ENCODE peak calls at places on chromosomes 1 and 21, in eight cellular contexts. One of them, this sample, is unnamed.

GRCh38 chr1:172699111-172699510 is 40.2 kb downstream of the FASLG start:
- DNase-seq in hepatic stellate cell: peak; percentile 4
- DNase-seq in GM13977: no peak
- DNase-seq in astrocyte of the hippocampus: peak; percentile 32
- DNase-seq in NCI-H1105: no peak
- DNase-seq in fibroblast of lung: peak; percentile 73
- DNase-seq in stimulated activated CD4-positive, alpha-beta T cell treated with anti-CD3 and anti-CD28 coated beads, Interleukin-2, amount 100 ng/mL, for 48 hours: peak; percentile 54
- DNase-seq in T-helper 17 cell: peak; percentile 14
- DNase-seq in this sample: no peak

GRCh38 chr1:41347276-41347675 is 14.0 kb upstream of the FOXO6 start:
- DNase-seq in hepatic stellate cell: no peak
- DNase-seq in GM13977: no peak
- DNase-seq in astrocyte of the hippocampus: no peak
- DNase-seq in NCI-H1105: no peak
- DNase-seq in fibroblast of lung: no peak
- DNase-seq in stimulated activated CD4-positive, alpha-beta T cell treated with anti-CD3 and anti-CD28 coated beads, Interleukin-2, amount 100 ng/mL, for 48 hours: no peak
- DNase-seq in T-helper 17 cell: no peak
- DNase-seq in this sample: no peak

GRCh38 chr1:29233693-29234092 is 2.6 kb upstream of the PTPRU start:
- DNase-seq in hepatic stellate cell: no peak
- DNase-seq in GM13977: no peak
- DNase-seq in astrocyte of the hippocampus: no peak
- DNase-seq in NCI-H1105: no peak
- DNase-seq in fibroblast of lung: no peak
- DNase-seq in stimulated activated CD4-positive, alpha-beta T cell treated with anti-CD3 and anti-CD28 coated beads, Interleukin-2, amount 100 ng/mL, for 48 hours: no peak
- DNase-seq in T-helper 17 cell: no peak
- DNase-seq in this sample: no peak

GRCh38 chr1:22039594-22040347 is 12.7 kb upstream of the CDC42 start:
- DNase-seq in hepatic stellate cell: no peak
- DNase-seq in GM13977: peak; percentile 81
- DNase-seq in astrocyte of the hippocampus: peak; percentile 72
- DNase-seq in NCI-H1105: peak; percentile 71
- DNase-seq in fibroblast of lung: peak; percentile 59
- DNase-seq in stimulated activated CD4-positive, alpha-beta T cell treated with anti-CD3 and anti-CD28 coated beads, Interleukin-2, amount 100 ng/mL, for 48 hours: peak; percentile 72
- DNase-seq in T-helper 17 cell: peak; percentile 68
- DNase-seq in this sample: peak; percentile 74

GRCh38 chr1:156839426-156840109 is 19.3 kb downstream of the INSRR start:
- DNase-seq in hepatic stellate cell: no peak
- DNase-seq in GM13977: peak; percentile 7
- DNase-seq in astrocyte of the hippocampus: no peak
- DNase-seq in NCI-H1105: no peak
- DNase-seq in fibroblast of lung: no peak
- DNase-seq in stimulated activated CD4-positive, alpha-beta T cell treated with anti-CD3 and anti-CD28 coated beads, Interleukin-2, amount 100 ng/mL, for 48 hours: no peak
- DNase-seq in T-helper 17 cell: no peak
- DNase-seq in this sample: no peak

GRCh38 chr21:34935452-34935851 is 113.7 kb downstream of the RUNX1 start:
- DNase-seq in hepatic stellate cell: no peak
- DNase-seq in GM13977: no peak
- DNase-seq in astrocyte of the hippocampus: no peak
- DNase-seq in NCI-H1105: no peak
- DNase-seq in fibroblast of lung: peak; percentile 39
- DNase-seq in stimulated activated CD4-positive, alpha-beta T cell treated with anti-CD3 and anti-CD28 coated beads, Interleukin-2, amount 100 ng/mL, for 48 hours: no peak
- DNase-seq in T-helper 17 cell: no peak
- DNase-seq in this sample: no peak

GRCh38 chr1:152697701-152698600 is at the start of gene LCE2A:
- DNase-seq in hepatic stellate cell: no peak
- DNase-seq in GM13977: no peak
- DNase-seq in astrocyte of the hippocampus: no peak
- DNase-seq in NCI-H1105: no peak
- DNase-seq in fibroblast of lung: no peak
- DNase-seq in stimulated activated CD4-positive, alpha-beta T cell treated with anti-CD3 and anti-CD28 coated beads, Interleukin-2, amount 100 ng/mL, for 48 hours: no peak
- DNase-seq in T-helper 17 cell: no peak
- DNase-seq in this sample: no peak

GRCh38 chr1:110674337-110675059 is at the start of gene KCNA3:
- DNase-seq in hepatic stellate cell: no peak
- DNase-seq in GM13977: peak; percentile 73
- DNase-seq in astrocyte of the hippocampus: peak; percentile 49
- DNase-seq in NCI-H1105: peak; percentile 54
- DNase-seq in fibroblast of lung: no peak
- DNase-seq in stimulated activated CD4-positive, alpha-beta T cell treated with anti-CD3 and anti-CD28 coated beads, Interleukin-2, amount 100 ng/mL, for 48 hours: peak; percentile 44
- DNase-seq in T-helper 17 cell: peak; percentile 63
- DNase-seq in this sample: peak; percentile 36

GRCh38 chr1:51564124-51564523 is 45.1 kb upstream of the EPS15 start:
- DNase-seq in hepatic stellate cell: peak; percentile 17
- DNase-seq in GM13977: peak; percentile 42
- DNase-seq in astrocyte of the hippocampus: no peak
- DNase-seq in NCI-H1105: no peak
- DNase-seq in fibroblast of lung: peak; percentile 42
- DNase-seq in stimulated activated CD4-positive, alpha-beta T cell treated with anti-CD3 and anti-CD28 coated beads, Interleukin-2, amount 100 ng/mL, for 48 hours: no peak
- DNase-seq in T-helper 17 cell: no peak
- DNase-seq in this sample: no peak

GRCh38 chr1:193634470-193634869 is 448.1 kb upstream of the B3GALT2 start:
- DNase-seq in hepatic stellate cell: no peak
- DNase-seq in GM13977: no peak
- DNase-seq in astrocyte of the hippocampus: no peak
- DNase-seq in NCI-H1105: no peak
- DNase-seq in fibroblast of lung: no peak
- DNase-seq in stimulated activated CD4-positive, alpha-beta T cell treated with anti-CD3 and anti-CD28 coated beads, Interleukin-2, amount 100 ng/mL, for 48 hours: no peak
- DNase-seq in T-helper 17 cell: no peak
- DNase-seq in this sample: no peak

GRCh38 chr1:44822981-44823451 is 14.7 kb downstream of the BTBD19 start:
- DNase-seq in hepatic stellate cell: no peak
- DNase-seq in GM13977: no peak
- DNase-seq in astrocyte of the hippocampus: no peak
- DNase-seq in NCI-H1105: no peak
- DNase-seq in fibroblast of lung: no peak
- DNase-seq in stimulated activated CD4-positive, alpha-beta T cell treated with anti-CD3 and anti-CD28 coated beads, Interleukin-2, amount 100 ng/mL, for 48 hours: no peak
- DNase-seq in T-helper 17 cell: no peak
- DNase-seq in this sample: no peak